ENCODE peak calls at places on chromosomes 12 and 14, in eight cellular contexts. One of them, this sample, is unnamed.

GRCh38 chr12:45462506-45462905 is 246.6 kb downstream of the ANO6 start:
- DNase-seq in sigmoid colon: no peak
- DNase-seq in fibroblast of mammary gland: no peak
- DNase-seq in astrocyte of the spinal cord: no peak
- DNase-seq in OCI-LY7: no peak
- DNase-seq in CD4-positive, alpha-beta memory T cell: no peak
- DNase-seq in adipocyte: no peak
- DNase-seq in heart right ventricle: no peak
- DNase-seq in this sample: no peak

GRCh38 chr12:111404362-111405148 is 1.2 kb upstream of the SH2B3 start:
- DNase-seq in CD4-positive, alpha-beta memory T cell: peak; percentile 60
- DNase-seq in sigmoid colon: peak; percentile 80
- DNase-seq in OCI-LY7: peak; percentile 81
- DNase-seq in heart right ventricle: no peak
- DNase-seq in adipocyte: peak; percentile 41
- DNase-seq in fibroblast of mammary gland: no peak
- DNase-seq in astrocyte of the spinal cord: no peak
- DNase-seq in this sample: peak; percentile 89

GRCh38 chr12:16184691-16185090 is 92.8 kb downstream of the SLC15A5 start:
- DNase-seq in OCI-LY7: no peak
- DNase-seq in CD4-positive, alpha-beta memory T cell: no peak
- DNase-seq in adipocyte: no peak
- DNase-seq in astrocyte of the spinal cord: no peak
- DNase-seq in fibroblast of mammary gland: no peak
- DNase-seq in heart right ventricle: no peak
- DNase-seq in sigmoid colon: no peak
- DNase-seq in this sample: no peak

GRCh38 chr12:69068431-69068830 is 135.5 kb upstream of the CPM start:
- DNase-seq in astrocyte of the spinal cord: peak; percentile 53
- DNase-seq in heart right ventricle: no peak
- DNase-seq in OCI-LY7: no peak
- DNase-seq in sigmoid colon: no peak
- DNase-seq in fibroblast of mammary gland: peak; percentile 78
- DNase-seq in adipocyte: no peak
- DNase-seq in CD4-positive, alpha-beta memory T cell: no peak
- DNase-seq in this sample: no peak

GRCh38 chr12:132945806-132946506 is 10.2 kb downstream of the ZNF605 start:
- DNase-seq in sigmoid colon: no peak
- DNase-seq in fibroblast of mammary gland: no peak
- DNase-seq in OCI-LY7: no peak
- DNase-seq in heart right ventricle: no peak
- DNase-seq in CD4-positive, alpha-beta memory T cell: no peak
- DNase-seq in astrocyte of the spinal cord: no peak
- DNase-seq in adipocyte: no peak
- DNase-seq in this sample: no peak

GRCh38 chr12:67320614-67321305 is 51.6 kb downstream of the CAND1 start:
- DNase-seq in sigmoid colon: no peak
- DNase-seq in adipocyte: no peak
- DNase-seq in OCI-LY7: peak; percentile 16
- DNase-seq in heart right ventricle: no peak
- DNase-seq in fibroblast of mammary gland: no peak
- DNase-seq in CD4-positive, alpha-beta memory T cell: peak; percentile 15
- DNase-seq in astrocyte of the spinal cord: peak; percentile 19
- DNase-seq in this sample: peak; percentile 38

GRCh38 chr12:131608740-131609665 is 101.9 kb upstream of the SFSWAP start:
- DNase-seq in heart right ventricle: peak; percentile 75
- DNase-seq in astrocyte of the spinal cord: no peak
- DNase-seq in fibroblast of mammary gland: peak; percentile 66
- DNase-seq in OCI-LY7: peak; percentile 50
- DNase-seq in sigmoid colon: peak; percentile 84
- DNase-seq in CD4-positive, alpha-beta memory T cell: peak; percentile 55
- DNase-seq in adipocyte: peak; percentile 75
- DNase-seq in this sample: no peak

GRCh38 chr12:124433147-124433874 is 134.1 kb downstream of the NCOR2 start:
- DNase-seq in CD4-positive, alpha-beta memory T cell: no peak
- DNase-seq in fibroblast of mammary gland: no peak
- DNase-seq in heart right ventricle: peak; percentile 80
- DNase-seq in astrocyte of the spinal cord: no peak
- DNase-seq in OCI-LY7: no peak
- DNase-seq in sigmoid colon: no peak
- DNase-seq in adipocyte: no peak
- DNase-seq in this sample: no peak

GRCh38 chr14:60331201-60332045 is 82.4 kb downstream of the PPM1A start:
- DNase-seq in sigmoid colon: no peak
- DNase-seq in CD4-positive, alpha-beta memory T cell: peak; percentile 75
- DNase-seq in fibroblast of mammary gland: peak; percentile 46
- DNase-seq in adipocyte: peak; percentile 73
- DNase-seq in heart right ventricle: peak; percentile 49
- DNase-seq in OCI-LY7: peak; percentile 96
- DNase-seq in astrocyte of the spinal cord: peak; percentile 56
- DNase-seq in this sample: peak; percentile 57
- H3K4me3 ChIP-seq in sigmoid colon: peak overlapping the region; percentile 23
- H3K4me3 ChIP-seq in CD4-positive, alpha-beta memory T cell: peak overlapping the region; percentile 58
- H3K4me3 ChIP-seq in fibroblast of mammary gland: peak overlapping the region; percentile 15
- H3K4me3 ChIP-seq in adipocyte: peak overlapping the region; percentile 69
- H3K4me3 ChIP-seq in heart right ventricle: peak overlapping the region; percentile 40
- H3K4me3 ChIP-seq in OCI-LY7: peak overlapping the region; percentile 60
- H3K4me3 ChIP-seq in astrocyte of the spinal cord: peak overlapping the region; percentile 34
- H3K4me3 ChIP-seq in this sample: no peak overlapping the region

DNA sequence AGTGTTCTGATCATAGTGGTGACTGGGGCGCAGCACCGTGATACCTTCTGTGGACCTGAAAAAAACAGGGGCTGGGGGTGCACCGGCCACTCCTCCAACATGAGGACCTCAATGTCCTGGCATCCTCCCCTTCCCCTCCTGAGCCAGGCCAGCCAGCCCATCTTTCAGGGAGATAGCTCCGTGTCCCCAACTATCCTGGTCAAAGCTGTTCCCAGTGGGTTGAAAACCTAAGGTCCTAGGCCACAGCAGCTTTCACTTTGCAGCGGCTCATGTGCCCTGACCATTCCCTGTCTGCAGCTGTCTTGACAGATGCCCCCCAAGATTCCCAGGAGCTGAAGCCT is 75.7 kb downstream of the BCL11B start:
- DNase-seq in adipocyte: no peak
- DNase-seq in CD4-positive, alpha-beta memory T cell: no peak
- DNase-seq in sigmoid colon: no peak
- DNase-seq in OCI-LY7: no peak
- DNase-seq in astrocyte of the spinal cord: no peak
- DNase-seq in heart right ventricle: no peak
- DNase-seq in fibroblast of mammary gland: no peak
- DNase-seq in this sample: no peak
- H3K4me3 ChIP-seq in adipocyte: no peak overlapping the region
- H3K4me3 ChIP-seq in CD4-positive, alpha-beta memory T cell: no peak overlapping the region
- H3K4me3 ChIP-seq in sigmoid colon: no peak overlapping the region
- H3K4me3 ChIP-seq in OCI-LY7: no peak overlapping the region
- H3K4me3 ChIP-seq in astrocyte of the spinal cord: no peak overlapping the region
- H3K4me3 ChIP-seq in heart right ventricle: no peak overlapping the region
- H3K4me3 ChIP-seq in fibroblast of mammary gland: no peak overlapping the region
- H3K4me3 ChIP-seq in this sample: no peak overlapping the region

DNA sequence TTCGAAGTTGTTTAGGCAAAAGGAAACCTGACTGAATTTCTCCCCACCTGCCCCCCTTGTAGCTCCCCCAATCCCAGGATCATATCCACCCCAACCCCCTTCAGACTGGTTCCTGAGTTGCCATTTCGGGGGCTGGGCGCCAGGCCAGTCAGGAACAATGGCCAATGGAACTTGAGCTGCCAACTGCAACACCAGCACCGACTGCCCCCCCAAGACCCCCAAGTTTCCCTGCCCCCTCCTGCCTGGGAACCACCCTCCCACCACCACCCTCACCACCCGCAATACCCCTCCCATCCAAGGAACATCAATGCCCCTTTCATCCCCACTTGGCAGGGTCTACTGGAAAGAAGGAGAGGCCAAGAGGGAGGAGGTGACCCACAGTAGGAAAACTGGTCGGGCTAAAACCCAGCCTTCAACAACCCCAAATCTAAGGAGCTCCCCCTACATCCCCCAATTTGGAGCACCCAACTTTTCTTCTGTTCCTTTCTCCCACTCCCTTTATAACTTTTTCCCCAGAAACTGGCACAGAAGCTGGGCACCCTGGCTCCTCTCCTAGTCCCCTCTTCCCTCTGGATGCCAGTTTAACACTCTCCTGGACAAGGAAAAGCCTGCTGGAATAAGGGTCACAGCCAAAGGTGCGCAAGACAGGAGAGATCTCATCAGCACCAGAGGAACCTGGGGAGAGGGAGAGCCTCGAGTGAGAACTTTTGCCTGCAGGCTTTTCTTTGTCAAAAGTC is 1.6 kb upstream of the NDRG2 start:
- DNase-seq in heart right ventricle: peak; percentile 46
- DNase-seq in sigmoid colon: peak; percentile 82
- DNase-seq in astrocyte of the spinal cord: no peak
- DNase-seq in adipocyte: no peak
- DNase-seq in CD4-positive, alpha-beta memory T cell: no peak
- DNase-seq in fibroblast of mammary gland: no peak
- DNase-seq in OCI-LY7: no peak
- DNase-seq in this sample: no peak
- H3K4me3 ChIP-seq in heart right ventricle: no peak overlapping the region
- H3K4me3 ChIP-seq in sigmoid colon: peak overlapping the region; percentile 85
- H3K4me3 ChIP-seq in astrocyte of the spinal cord: no peak overlapping the region
- H3K4me3 ChIP-seq in adipocyte: no peak overlapping the region
- H3K4me3 ChIP-seq in CD4-positive, alpha-beta memory T cell: no peak overlapping the region
- H3K4me3 ChIP-seq in fibroblast of mammary gland: no peak overlapping the region
- H3K4me3 ChIP-seq in OCI-LY7: no peak overlapping the region
- H3K4me3 ChIP-seq in this sample: no peak overlapping the region

GRCh38 chr14:105015242-105015641 is 5.6 kb downstream of the CDCA4 start:
- DNase-seq in CD4-positive, alpha-beta memory T cell: peak; percentile 39
- DNase-seq in adipocyte: no peak
- DNase-seq in heart right ventricle: no peak
- DNase-seq in sigmoid colon: no peak
- DNase-seq in astrocyte of the spinal cord: no peak
- DNase-seq in OCI-LY7: no peak
- DNase-seq in fibroblast of mammary gland: no peak
- DNase-seq in this sample: no peak

GRCh38 chr14:105020815-105021655 is at the start of gene CDCA4:
- DNase-seq in adipocyte: peak; percentile 99
- DNase-seq in CD4-positive, alpha-beta memory T cell: peak; percentile 96
- DNase-seq in sigmoid colon: peak; percentile 98
- DNase-seq in OCI-LY7: peak; percentile 99
- DNase-seq in heart right ventricle: peak; percentile 98
- DNase-seq in astrocyte of the spinal cord: peak; percentile 97
- DNase-seq in fibroblast of mammary gland: peak; percentile 92
- DNase-seq in this sample: peak; percentile 96

GRCh38 chr14:105015905-105016304 is 5.0 kb downstream of the CDCA4 start:
- DNase-seq in sigmoid colon: no peak
- DNase-seq in heart right ventricle: no peak
- DNase-seq in astrocyte of the spinal cord: no peak
- DNase-seq in fibroblast of mammary gland: no peak
- DNase-seq in adipocyte: no peak
- DNase-seq in OCI-LY7: no peak
- DNase-seq in CD4-positive, alpha-beta memory T cell: no peak
- DNase-seq in this sample: no peak

GRCh38 chr14:105019861-105020814 is 745 bp downstream of the CDCA4 start:
- DNase-seq in CD4-positive, alpha-beta memory T cell: peak; percentile 71
- DNase-seq in fibroblast of mammary gland: no peak
- DNase-seq in astrocyte of the spinal cord: peak; percentile 41
- DNase-seq in heart right ventricle: peak; percentile 34
- DNase-seq in sigmoid colon: no peak
- DNase-seq in OCI-LY7: peak; percentile 72
- DNase-seq in adipocyte: peak; percentile 77
- DNase-seq in this sample: peak; percentile 82

DNA sequence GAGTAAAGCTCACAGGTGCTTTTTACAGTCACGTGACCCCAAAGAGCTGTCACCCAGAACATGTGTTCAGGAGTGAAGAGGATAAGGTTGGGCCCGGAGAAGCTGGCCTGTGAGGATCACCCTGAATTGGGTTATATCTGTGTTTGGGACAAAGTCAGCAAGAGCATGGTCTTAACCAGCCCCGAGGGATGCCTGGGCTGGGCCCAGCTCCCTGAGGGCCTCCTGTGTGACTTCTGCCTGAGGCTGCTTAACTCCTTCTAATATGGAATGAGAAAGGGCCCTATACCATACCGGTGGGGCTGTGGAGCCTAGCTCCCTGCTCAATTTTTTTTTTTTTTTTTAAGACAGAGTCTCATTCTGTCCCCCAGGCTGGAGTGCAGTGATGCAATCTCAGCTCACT is 2.5 kb downstream of the CDCA4 start:
- DNase-seq in adipocyte: no peak
- DNase-seq in fibroblast of mammary gland: no peak
- DNase-seq in sigmoid colon: no peak
- DNase-seq in astrocyte of the spinal cord: no peak
- DNase-seq in heart right ventricle: no peak
- DNase-seq in OCI-LY7: no peak
- DNase-seq in CD4-positive, alpha-beta memory T cell: no peak
- DNase-seq in this sample: no peak
- H3K4me3 ChIP-seq in adipocyte: no peak overlapping the region
- H3K4me3 ChIP-seq in fibroblast of mammary gland: no peak overlapping the region
- H3K4me3 ChIP-seq in sigmoid colon: no peak overlapping the region
- H3K4me3 ChIP-seq in astrocyte of the spinal cord: no peak overlapping the region
- H3K4me3 ChIP-seq in heart right ventricle: no peak overlapping the region
- H3K4me3 ChIP-seq in OCI-LY7: peak overlapping the region; percentile 78
- H3K4me3 ChIP-seq in CD4-positive, alpha-beta memory T cell: no peak overlapping the region
- H3K4me3 ChIP-seq in this sample: no peak overlapping the region